ENCODE peak calls at places on chromosomes 7 and 10, in eight cellular contexts. E, T, S, H, M, V, B and U are unnamed samples.

GRCh38 chr10:28872592-28873165 is 195.4 kb downstream of the BAMBI start:
- DNase-seq in E (no peak), T (no peak), S (peak), H (no peak), M (no peak), V (no peak), B (no peak), U (no peak)

GRCh38 chr7:26618458-26618857 is 245.9 kb downstream of the SKAP2 start:
- DNase-seq in E (no peak), T (no peak), S (no peak), H (no peak), M (no peak), V (peak), B (no peak), U (no peak)

GRCh38 chr10:119135517-119135890 is 30.0 kb downstream of the SFXN4 start:
- DNase-seq in E (no peak), T (no peak), S (peak), H (no peak), M (no peak), V (no peak), B (no peak), U (no peak)

GRCh38 chr10:46229144-46229563 is 57.6 kb upstream of the ANTXRL start:
- DNase-seq in E (peak), T (peak), S (peak), H (peak), M (peak), V (peak), B (no peak), U (peak)

GRCh38 chr10:33134011-33134751 is 176.2 kb upstream of the ITGB1 start:
- DNase-seq in E (peak), T (no peak), S (peak), H (no peak), M (peak), V (no peak), B (peak), U (no peak)

GRCh38 chr7:151875862-151876111 is 1.1 kb downstream of the PRKAG2 start:
- DNase-seq in E (peak), T (no peak), S (peak), H (peak), M (no peak), V (no peak), B (no peak), U (no peak)

GRCh38 chr10:121900443-121901174 is 27.2 kb downstream of the ATE1 start:
- DNase-seq in E (peak), T (peak), S (peak), H (peak), M (peak), V (no peak), B (no peak), U (no peak)

GRCh38 chr10:12730809-12731519 is 270.5 kb downstream of the CCDC3 start:
- DNase-seq in E (no peak), T (peak), S (peak), H (peak), M (no peak), V (no peak), B (peak), U (no peak)

GRCh38 chr10:44300666-44301649 is 83.9 kb downstream of the CXCL12 start:
- DNase-seq in E (peak), T (no peak), S (peak), H (peak), M (no peak), V (no peak), B (peak), U (no peak)

GRCh38 chr10:118584181-118584954 is 11.1 kb downstream of the PRLHR start:
- DNase-seq in E (no peak), T (no peak), S (peak), H (no peak), M (no peak), V (no peak), B (no peak), U (no peak)

GRCh38 chr10:52066383-52066782 is 247.7 kb upstream of the DKK1 start:
- DNase-seq in E (peak), T (no peak), S (no peak), H (no peak), M (no peak), V (peak), B (no peak), U (peak)

GRCh38 chr10:101495324-101495925 is 92.6 kb downstream of the POLL start:
- DNase-seq in E (no peak), T (peak), S (peak), H (no peak), M (peak), V (peak), B (no peak), U (no peak)

GRCh38 chr10:71888623-71889387 is 37.8 kb upstream of the PSAP start:
- DNase-seq in E (peak), T (peak), S (peak), H (peak), M (no peak), V (peak), B (peak), U (peak)
- TF ChIP-seq CTCF in E (peak), T (peak), S (peak), H (peak), M (no peak), V (peak), B (no peak), U (no peak)

GRCh38 chr10:74888947-74889661 is 62.7 kb downstream of the KAT6B start:
- DNase-seq in E (no peak), T (no peak), S (peak), H (no peak), M (peak), V (no peak), B (no peak), U (no peak)
- TF ChIP-seq CTCF in E (peak), T (peak), S (peak), H (no peak), M (peak), V (peak), B (no peak), U (no peak)

GRCh38 chr10:34305189-34305588 is 509.9 kb downstream of the PARD3 start:
- DNase-seq in E (no peak), T (no peak), S (no peak), H (peak), M (no peak), V (no peak), B (no peak), U (peak)
- TF ChIP-seq CTCF in E (no peak), T (no peak), S (no peak), H (peak), M (peak), V (no peak), B (peak), U (peak)

GRCh38 chr10:113139695-113140094 is 189.6 kb downstream of the TCF7L2 start:
- DNase-seq in E (no peak), T (no peak), S (peak), H (no peak), M (no peak), V (no peak), B (no peak), U (no peak)
- TF ChIP-seq CTCF in E (peak), T (no peak), S (peak), H (no peak), M (peak), V (peak), B (no peak), U (no peak)

DNA sequence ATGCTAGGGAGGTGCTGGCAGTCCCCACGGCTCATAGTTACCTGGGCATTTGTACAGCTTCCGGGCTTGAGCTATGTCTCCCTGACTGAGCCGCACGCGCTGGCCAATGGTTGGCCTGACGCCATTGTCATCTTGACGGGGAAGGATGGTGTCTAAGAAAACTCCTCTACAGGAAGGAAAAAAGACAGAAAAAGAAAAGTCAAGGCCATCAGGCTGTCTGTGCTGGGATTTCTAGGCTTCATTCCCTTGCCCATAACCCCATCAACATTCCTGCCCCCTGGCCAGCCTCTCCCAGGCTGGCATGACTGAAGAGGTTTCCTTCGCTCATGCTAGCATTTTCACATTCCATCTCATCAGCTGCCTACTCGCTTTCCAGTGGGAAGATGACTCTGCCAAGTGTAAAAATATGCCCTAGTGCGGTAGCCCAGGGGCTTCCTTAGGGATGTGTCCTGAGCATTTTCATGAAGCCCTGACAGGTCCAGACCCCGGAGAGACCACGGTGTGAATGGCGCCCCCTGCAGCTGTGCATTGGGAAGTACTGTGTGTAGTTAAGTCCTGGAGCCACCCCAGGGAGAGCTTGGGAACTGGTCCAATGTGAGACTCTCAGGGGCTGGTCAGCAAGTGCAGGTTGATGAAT is 54.5 kb upstream of the OPALIN start:
- DNase-seq in E (no peak), T (no peak), S (no peak), H (no peak), M (no peak), V (peak), B (no peak), U (peak)
- TF ChIP-seq CTCF in E (no peak), T (no peak), S (no peak), H (no peak), M (no peak), V (peak), B (peak), U (peak)

DNA sequence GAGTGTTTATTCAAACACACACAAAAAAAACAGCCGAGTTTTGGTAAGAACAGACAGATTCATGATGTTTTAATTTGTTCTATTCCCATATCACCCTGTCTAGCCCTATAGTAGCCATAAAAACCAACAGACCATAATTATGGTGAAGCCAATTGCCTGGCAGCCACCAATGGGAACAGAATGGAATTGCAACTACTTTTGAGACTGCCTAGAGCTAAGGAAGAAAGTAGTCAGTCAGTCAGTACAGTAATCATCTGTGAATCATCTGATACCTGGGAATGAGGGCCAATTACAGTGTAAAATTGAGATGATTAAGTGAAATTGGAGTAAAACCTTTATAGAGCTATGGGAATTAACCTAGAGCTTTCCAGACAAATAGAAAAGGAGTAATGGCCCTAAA is 952.7 kb upstream of the KCND2 start:
- DNase-seq in E (no peak), T (no peak), S (no peak), H (no peak), M (no peak), V (no peak), B (no peak), U (no peak)
- TF ChIP-seq CTCF in E (no peak), T (no peak), S (no peak), H (no peak), M (no peak), V (no peak), B (no peak), U (no peak)

GRCh38 chr10:19570991-19571390 is 245.2 kb upstream of the PLXDC2 start:
- DNase-seq in E (no peak), T (no peak), S (no peak), H (no peak), M (no peak), V (no peak), B (no peak), U (no peak)

GRCh38 chr10:19572056-19572455 is 244.2 kb upstream of the PLXDC2 start:
- DNase-seq in E (no peak), T (no peak), S (no peak), H (no peak), M (no peak), V (no peak), B (no peak), U (no peak)

GRCh38 chr10:19570143-19570542 is 246.1 kb upstream of the PLXDC2 start:
- DNase-seq in E (no peak), T (no peak), S (peak), H (no peak), M (no peak), V (no peak), B (no peak), U (no peak)
- TF ChIP-seq CTCF in E (no peak), T (no peak), S (no peak), H (no peak), M (no peak), V (no peak), B (no peak), U (no peak)

GRCh38 chr7:127253289-127254162 is 785 bp upstream of the GRM8 start:
- DNase-seq in E (peak), T (peak), S (peak), H (peak), M (peak), V (peak), B (no peak), U (peak)

GRCh38 chr7:127252736-127253288 is at the start of gene GRM8:
- DNase-seq in E (peak), T (peak), S (peak), H (peak), M (no peak), V (peak), B (no peak), U (peak)

GRCh38 chr7:127256326-127256725 is 3.6 kb upstream of the GRM8 start:
- DNase-seq in E (no peak), T (no peak), S (no peak), H (no peak), M (no peak), V (no peak), B (no peak), U (no peak)

GRCh38 chr7:127252380-127252718 is 392 bp downstream of the GRM8 start:
- DNase-seq in E (no peak), T (no peak), S (no peak), H (no peak), M (no peak), V (peak), B (no peak), U (peak)

GRCh38 chr7:127254163-127254684 is 1.5 kb upstream of the GRM8 start:
- DNase-seq in E (no peak), T (no peak), S (no peak), H (no peak), M (no peak), V (no peak), B (no peak), U (no peak)
- TF ChIP-seq CTCF in E (no peak), T (no peak), S (no peak), H (no peak), M (peak), V (no peak), B (no peak), U (no peak)

GRCh38 chr7:66840316-66840715 is 80.7 kb upstream of the TMEM248 start:
- DNase-seq in E (no peak), T (no peak), S (no peak), H (no peak), M (no peak), V (no peak), B (no peak), U (no peak)

GRCh38 chr7:66832531-66833351 is 88.3 kb upstream of the TMEM248 start:
- DNase-seq in E (no peak), T (no peak), S (no peak), H (no peak), M (no peak), V (no peak), B (no peak), U (no peak)

GRCh38 chr7:66837661-66838060 is 83.4 kb upstream of the TMEM248 start:
- DNase-seq in E (no peak), T (no peak), S (no peak), H (no peak), M (no peak), V (no peak), B (no peak), U (no peak)

GRCh38 chr7:66839814-66840213 is 81.2 kb upstream of the TMEM248 start:
- DNase-seq in E (no peak), T (no peak), S (no peak), H (no peak), M (no peak), V (no peak), B (no peak), U (no peak)

GRCh38 chr7:66837007-66837406 is 84.0 kb upstream of the TMEM248 start:
- DNase-seq in E (no peak), T (peak), S (no peak), H (no peak), M (no peak), V (peak), B (no peak), U (peak)
- TF ChIP-seq CTCF in E (peak), T (peak), S (peak), H (peak), M (no peak), V (peak), B (peak), U (peak)